ENCODE peak calls at places on chromosomes 7 and 10, in five cellular contexts. B, K, X, P and O are unnamed samples.

GRCh38 chr7:5666361-5666760 is 115.1 kb downstream of the RNF216 start:
- DNase-seq in B (no peak), K (no peak), X (no peak), P (no peak), O (no peak)

GRCh38 chr10:85831422-85831821 is 535.2 kb downstream of the GRID1 start:
- DNase-seq in B (no peak), K (no peak), X (no peak), P (no peak), O (no peak)

GRCh38 chr7:128260069-128260468 is 19.0 kb downstream of the LEP start:
- DNase-seq in B (no peak), K (no peak), X (no peak), P (no peak), O (no peak)

GRCh38 chr7:137245186-137245585 is 98.3 kb downstream of the PTN start:
- DNase-seq in B (peak; percentile 6), K (no peak), X (no peak), P (peak; percentile 35), O (no peak)

GRCh38 chr10:13528138-13528874 is 508 bp downstream of the BEND7 start:
- DNase-seq in B (peak; percentile 15), K (no peak), X (no peak), P (no peak), O (peak; percentile 38)

GRCh38 chr7:46943996-46944395 is 637.9 kb downstream of the TNS3 start:
- DNase-seq in B (no peak), K (no peak), X (no peak), P (no peak), O (no peak)

GRCh38 chr10:61939575-61940301 is 38.2 kb downstream of the ARID5B start:
- DNase-seq in B (peak; percentile 79), K (no peak), X (no peak), P (peak; percentile 90), O (peak; percentile 38)

GRCh38 chr7:5431485-5432118 is 8.0 kb upstream of the TNRC18 start:
- DNase-seq in B (peak; percentile 40), K (no peak), X (no peak), P (no peak), O (no peak)

GRCh38 chr10:117240730-117241529 is at the start of gene SLC18A2:
- DNase-seq in B (no peak), K (no peak), X (no peak), P (no peak), O (no peak)

GRCh38 chr10:118246340-118247247 is 95.5 kb downstream of the FAM204A start:
- DNase-seq in B (no peak), K (no peak), X (no peak), P (no peak), O (no peak)

GRCh38 chr7:77450054-77450453 is 33.9 kb upstream of the GSAP start:
- DNase-seq in B (no peak), K (no peak), X (no peak), P (peak; percentile 54), O (peak; percentile 52)

GRCh38 chr10:72069751-72070501 is 18.4 kb downstream of the SPOCK2 start:
- DNase-seq in B (no peak), K (no peak), X (no peak), P (no peak), O (no peak)

GRCh38 chr10:122746408-122746807 is 46.8 kb upstream of the C10orf120 start:
- DNase-seq in B (no peak), K (no peak), X (no peak), P (no peak), O (no peak)

GRCh38 chr10:122744257-122744656 is 44.6 kb upstream of the C10orf120 start:
- DNase-seq in B (no peak), K (no peak), X (no peak), P (no peak), O (no peak)

GRCh38 chr10:122749886-122750285 is 50.2 kb upstream of the C10orf120 start:
- DNase-seq in B (no peak), K (no peak), X (no peak), P (no peak), O (no peak)

GRCh38 chr10:122748496-122748895 is 48.9 kb upstream of the C10orf120 start:
- DNase-seq in B (no peak), K (no peak), X (no peak), P (no peak), O (no peak)
- H3K4me3 ChIP-seq in B (no peak overlapping the region), K (no peak overlapping the region), X (no peak overlapping the region), P (no peak overlapping the region), O (no peak overlapping the region)

GRCh38 chr10:102626026-102626686 is 18.1 kb upstream of the TRIM8 start:
- DNase-seq in B (no peak), K (no peak), X (no peak), P (no peak), O (no peak)

GRCh38 chr10:102629661-102630614 is 14.3 kb upstream of the TRIM8 start:
- DNase-seq in B (peak; percentile 92), K (peak; percentile 73), X (peak; percentile 60), P (peak; percentile 91), O (peak; percentile 64)

GRCh38 chr10:102627141-102627445 is 17.2 kb upstream of the TRIM8 start:
- DNase-seq in B (no peak), K (no peak), X (no peak), P (no peak), O (no peak)

GRCh38 chr10:102628451-102628911 is 15.8 kb upstream of the TRIM8 start:
- DNase-seq in B (peak; percentile 66), K (no peak), X (no peak), P (no peak), O (peak; percentile 51)

DNA sequence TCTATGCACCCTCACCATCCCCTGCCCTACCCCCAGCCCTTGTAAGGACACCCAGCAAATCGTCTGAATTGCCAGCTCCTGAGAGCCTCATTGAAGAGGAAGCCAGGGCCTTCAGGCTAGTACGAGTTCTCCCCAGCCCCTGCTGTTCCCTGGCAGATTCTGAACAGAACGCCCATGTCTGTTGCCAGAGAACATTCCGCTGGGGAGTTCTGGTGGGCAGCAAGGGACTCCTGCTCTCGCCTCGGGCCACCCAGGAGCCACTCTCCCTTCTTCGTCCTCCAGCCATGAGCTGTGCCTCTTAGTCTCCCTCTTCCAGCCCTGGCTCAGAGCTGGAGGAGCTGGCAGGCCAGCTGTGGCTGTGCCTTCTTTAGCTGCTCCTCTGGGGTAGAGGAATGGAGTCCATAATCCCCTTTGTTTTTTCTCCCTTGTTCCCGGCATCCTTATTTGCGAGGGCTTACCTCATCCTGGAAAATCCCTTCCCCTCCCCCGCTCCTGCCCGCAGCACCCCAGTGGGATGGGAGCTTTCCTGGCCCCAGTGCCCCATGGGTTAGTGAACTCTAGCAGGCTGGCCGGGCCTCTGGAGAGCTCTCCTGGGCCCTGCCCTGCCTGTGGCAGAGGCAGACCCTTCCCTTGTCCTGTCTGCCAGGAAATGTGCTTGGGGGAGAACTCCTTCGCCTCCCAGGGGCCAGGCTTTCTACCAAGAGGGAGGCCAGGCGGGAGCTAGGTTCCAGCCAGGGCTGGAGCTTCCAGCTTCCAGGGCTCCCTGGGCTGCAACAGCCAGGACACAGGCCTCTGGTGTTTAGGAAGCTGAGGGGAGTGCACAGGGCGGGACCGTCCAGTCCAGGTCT is 16.6 kb upstream of the TRIM8 start:
- DNase-seq in B (peak; percentile 86), K (peak; percentile 75), X (peak; percentile 62), P (peak; percentile 78), O (no peak)
- H4K91ac ChIP-seq in B (peak overlapping the region; percentile 99), K (peak overlapping the region; percentile 90), X (peak overlapping the region; percentile 94), P (peak overlapping the region; percentile 100), O (peak overlapping the region; percentile 98)

GRCh38 chr7:102832694-102833093 is 80.1 kb upstream of the LRRC17 start:
- DNase-seq in B (no peak), K (no peak), X (no peak), P (no peak), O (no peak)

GRCh38 chr7:102829075-102829474 is 80.3 kb downstream of the FAM185A start:
- DNase-seq in B (no peak), K (no peak), X (no peak), P (no peak), O (no peak)

GRCh38 chr7:102833343-102833742 is 79.5 kb upstream of the LRRC17 start:
- DNase-seq in B (no peak), K (no peak), X (no peak), P (no peak), O (no peak)

GRCh38 chr7:102828291-102828690 is 79.5 kb downstream of the FAM185A start:
- DNase-seq in B (peak; percentile 45), K (no peak), X (no peak), P (peak; percentile 90), O (no peak)

GRCh38 chr7:102830206-102830605 is 81.4 kb downstream of the FAM185A start:
- DNase-seq in B (peak; percentile 28), K (no peak), X (no peak), P (peak; percentile 69), O (no peak)
- H3K4me3 ChIP-seq in B (no peak overlapping the region), K (no peak overlapping the region), X (no peak overlapping the region), P (no peak overlapping the region), O (no peak overlapping the region)

GRCh38 chr7:44885394-44886317 is at the start of gene PURB:
- DNase-seq in B (peak; percentile 99), K (peak; percentile 93), X (peak; percentile 70), P (peak; percentile 98), O (peak; percentile 98)
- H4K91ac ChIP-seq in B (peak within 1 kb of the TSS; percentile 97), K (no peak within 1 kb of the TSS), X (peak within 1 kb of the TSS; percentile 47), P (peak within 1 kb of the TSS; percentile 94), O (peak within 1 kb of the TSS; percentile 81)

DNA sequence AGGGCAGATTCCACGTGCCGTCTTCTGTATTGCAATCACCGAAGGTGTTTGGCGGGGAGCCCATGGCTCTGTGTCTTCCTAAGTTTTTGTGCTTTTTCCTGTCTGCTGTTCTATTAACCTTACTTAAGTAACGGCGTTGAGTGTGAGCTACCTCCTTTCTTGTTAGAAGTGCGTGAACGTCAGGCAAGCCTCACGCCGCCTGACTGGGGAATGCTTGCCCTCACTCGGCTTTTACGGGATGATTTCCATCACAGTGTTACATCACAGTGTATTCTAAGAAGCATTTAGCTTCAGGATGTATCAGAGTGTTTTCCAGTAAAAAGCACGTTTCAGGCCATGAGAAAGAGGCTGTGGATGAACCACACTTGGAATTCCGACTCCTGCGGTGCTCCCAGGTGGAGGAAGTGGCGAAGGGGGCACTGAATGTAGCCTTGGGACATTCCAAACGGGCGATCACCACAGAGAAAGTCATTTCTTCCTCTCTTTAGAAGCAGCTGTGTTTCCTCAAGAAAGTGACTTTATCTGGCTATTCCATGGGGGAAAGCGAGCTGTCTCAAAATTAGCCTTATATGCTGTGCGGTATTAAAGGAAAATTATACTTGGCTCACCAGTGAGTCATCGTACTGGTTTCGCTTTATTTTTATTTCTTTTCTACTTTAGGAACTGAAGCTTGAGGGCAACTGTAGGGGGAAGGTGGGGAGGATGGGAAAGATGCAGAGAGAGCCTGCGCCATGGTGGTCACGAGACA is 290.7 kb downstream of the KLF6 start:
- DNase-seq in B (no peak), K (no peak), X (no peak), P (peak; percentile 18), O (peak; percentile 79)
- H3K4me3 ChIP-seq in B (no peak overlapping the region), K (no peak overlapping the region), X (no peak overlapping the region), P (no peak overlapping the region), O (no peak overlapping the region)

DNA sequence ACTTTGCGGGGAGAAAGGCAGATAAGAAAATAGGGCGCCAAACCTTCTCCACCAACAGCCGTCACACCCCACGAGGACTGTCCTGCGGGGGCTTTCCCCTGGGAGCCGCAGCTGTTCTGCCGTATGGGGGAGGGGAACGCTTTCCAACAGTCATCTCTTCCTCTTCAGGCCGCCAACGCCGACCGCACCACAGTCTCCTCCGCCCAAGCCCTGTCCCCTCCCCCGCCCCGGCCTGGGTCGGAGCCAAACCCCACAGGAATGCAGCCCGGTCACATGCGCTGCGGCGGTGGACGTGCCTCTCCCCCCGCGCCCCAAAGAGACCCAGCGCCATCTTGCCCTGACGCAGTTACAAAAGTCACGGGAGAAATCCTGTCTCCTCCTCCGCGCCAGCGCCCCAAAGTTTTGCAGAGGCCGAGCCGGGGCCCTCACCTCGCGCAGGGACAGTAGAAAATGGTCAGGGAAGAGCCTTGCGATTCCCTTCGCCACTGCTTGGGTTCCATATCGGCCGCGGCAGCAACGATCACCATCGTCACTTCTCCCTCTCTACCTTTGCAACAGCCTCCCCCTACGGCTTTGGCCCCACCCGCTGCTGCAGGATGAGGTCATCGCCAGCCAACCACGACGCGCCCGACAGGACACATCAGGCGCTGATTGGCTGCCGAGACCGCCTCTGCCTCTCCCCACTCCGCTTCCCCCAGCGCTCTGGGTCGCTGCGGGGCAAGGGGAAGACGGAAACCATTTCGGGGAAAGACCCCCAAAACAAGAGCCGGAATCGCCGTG is 1.3 kb upstream of the KMT2E start:
- DNase-seq in B (peak; percentile 99), K (peak; percentile 96), X (peak; percentile 89), P (peak; percentile 97), O (peak; percentile 97)
- H4K91ac ChIP-seq in B (peak overlapping the region; percentile 100), K (peak overlapping the region; percentile 90), X (peak overlapping the region; percentile 98), P (peak overlapping the region; percentile 100), O (peak overlapping the region; percentile 100)